ENCODE peak calls at places on chromosome 2, in nine cellular contexts. K, D, W, T, U, P, X, F and E are unnamed samples.

GRCh38 chr2:110157153-110157793 is 41.7 kb upstream of the MALL start:
- DNase-seq in K (peak; percentile 81), D (peak; percentile 66), W (peak; percentile 55), T (no peak), U (peak; percentile 42), P (peak; percentile 65), X (peak; percentile 63), F (peak; percentile 77), E (peak; percentile 21)

GRCh38 chr2:241363316-241363879 is 7.3 kb downstream of the FARP2 start:
- DNase-seq in K (no peak), D (no peak), W (no peak), T (no peak), U (no peak), P (no peak), X (no peak), F (no peak), E (no peak)

GRCh38 chr2:60806988-60807681 is 51.1 kb downstream of the PAPOLG start:
- DNase-seq in K (peak; percentile 72), D (peak; percentile 81), W (no peak), T (no peak), U (no peak), P (peak; percentile 94), X (peak; percentile 48), F (peak; percentile 55), E (peak; percentile 6)

GRCh38 chr2:11142987-11143386 is 12.3 kb upstream of the SLC66A3 start:
- DNase-seq in K (no peak), D (no peak), W (no peak), T (no peak), U (no peak), P (no peak), X (no peak), F (no peak), E (no peak)

GRCh38 chr2:149004836-149005235 is 33.7 kb upstream of the LYPD6B start:
- DNase-seq in K (peak; percentile 58), D (no peak), W (no peak), T (no peak), U (no peak), P (no peak), X (no peak), F (peak; percentile 70), E (no peak)

GRCh38 chr2:173032032-173032431 is 43.6 kb upstream of the MAP3K20 start:
- DNase-seq in K (no peak), D (no peak), W (no peak), T (no peak), U (no peak), P (no peak), X (no peak), F (no peak), E (no peak)

GRCh38 chr2:10951558-10952414 is 40.1 kb downstream of the KCNF1 start:
- DNase-seq in K (peak; percentile 2), D (no peak), W (no peak), T (no peak), U (no peak), P (no peak), X (no peak), F (no peak), E (no peak)

GRCh38 chr2:21411796-21412195 is 288.0 kb downstream of the TDRD15 start:
- DNase-seq in K (no peak), D (no peak), W (no peak), T (no peak), U (no peak), P (no peak), X (no peak), F (no peak), E (no peak)

GRCh38 chr2:208799397-208799796 is 392.8 kb downstream of the PTH2R start:
- DNase-seq in K (no peak), D (no peak), W (no peak), T (no peak), U (no peak), P (no peak), X (no peak), F (no peak), E (no peak)

GRCh38 chr2:16196687-16197503 is 256.5 kb downstream of the MYCN start:
- DNase-seq in K (no peak), D (no peak), W (no peak), T (no peak), U (no peak), P (no peak), X (no peak), F (no peak), E (no peak)

GRCh38 chr2:232328038-232328435 is 50.5 kb upstream of the ALPP start:
- DNase-seq in K (no peak), D (no peak), W (no peak), T (no peak), U (no peak), P (peak; percentile 30), X (no peak), F (no peak), E (no peak)

GRCh38 chr2:48448274-48449061 is 81.5 kb upstream of the STON1 start:
- DNase-seq in K (peak; percentile 78), D (peak; percentile 57), W (no peak), T (no peak), U (no peak), P (peak; percentile 38), X (peak; percentile 69), F (peak; percentile 82), E (no peak)
- H3K4me3 ChIP-seq in K (no peak overlapping the region), D (no peak overlapping the region), W (no peak overlapping the region), T (no peak overlapping the region), U (no peak overlapping the region), P (no peak overlapping the region), X (no peak overlapping the region), F (peak overlapping the region; percentile 60), E (no peak overlapping the region)

GRCh38 chr2:44934024-44934423 is 7.5 kb upstream of the SIX3 start:
- DNase-seq in K (no peak), D (no peak), W (peak; percentile 90), T (no peak), U (no peak), P (peak; percentile 59), X (no peak), F (no peak), E (no peak)

GRCh38 chr2:44936275-44936674 is 5.2 kb upstream of the SIX3 start:
- DNase-seq in K (no peak), D (no peak), W (no peak), T (no peak), U (no peak), P (no peak), X (no peak), F (no peak), E (no peak)

GRCh38 chr2:44934521-44934961 is 7.0 kb upstream of the SIX3 start:
- DNase-seq in K (no peak), D (no peak), W (peak; percentile 65), T (no peak), U (no peak), P (peak; percentile 62), X (no peak), F (no peak), E (no peak)

GRCh38 chr2:44935854-44936185 is 5.7 kb upstream of the SIX3 start:
- DNase-seq in K (no peak), D (no peak), W (no peak), T (no peak), U (no peak), P (peak; percentile 53), X (no peak), F (no peak), E (no peak)

DNA sequence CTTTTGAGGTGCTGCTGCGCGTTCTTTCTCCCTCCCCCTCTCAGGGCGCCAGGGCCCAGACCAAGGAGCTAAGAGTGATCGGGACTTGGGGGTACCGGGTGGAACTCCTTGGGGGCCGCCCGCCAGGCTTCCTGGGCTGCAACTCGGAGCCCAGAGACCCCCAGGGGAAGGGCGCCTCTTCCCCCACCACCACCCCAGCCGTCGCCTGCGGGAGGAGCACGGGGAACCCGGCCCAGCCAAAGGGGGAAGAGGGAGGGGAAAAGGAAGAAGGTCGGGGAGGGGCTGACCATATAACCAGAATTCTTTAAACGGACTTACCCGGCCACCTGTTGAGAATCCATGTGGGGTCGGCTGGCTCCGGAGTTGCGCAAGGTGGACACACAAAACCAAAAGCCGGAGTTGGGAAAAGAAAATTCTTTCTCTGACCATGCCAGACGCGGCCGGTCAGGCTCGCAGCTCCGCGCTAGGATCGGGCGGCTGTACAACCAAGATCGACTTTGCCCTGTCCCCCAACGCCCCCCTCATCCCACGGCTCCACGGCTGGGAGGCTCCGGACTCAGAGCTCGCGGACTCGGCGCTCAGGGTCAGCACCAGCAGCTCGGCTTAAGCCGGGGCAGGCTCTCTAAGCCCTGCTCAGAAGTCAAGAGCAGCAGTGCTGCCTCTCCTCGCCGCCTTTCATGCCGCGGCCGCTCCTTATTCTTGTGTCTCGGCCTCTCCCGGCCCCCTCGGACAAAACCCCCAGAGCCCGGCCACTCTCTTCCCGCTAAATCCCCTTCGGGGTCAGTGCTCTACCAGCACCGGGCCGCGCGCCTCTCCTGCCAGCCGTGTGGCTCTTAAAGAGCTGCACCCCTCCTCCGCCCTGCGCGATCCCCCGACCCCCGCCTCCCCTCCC is 6.3 kb upstream of the SIX3 start:
- DNase-seq in K (no peak), D (no peak), W (peak; percentile 77), T (no peak), U (no peak), P (peak; percentile 77), X (no peak), F (peak; percentile 54), E (no peak)
- H3K4me3 ChIP-seq in K (no peak overlapping the region), D (no peak overlapping the region), W (peak overlapping the region; percentile 66), T (peak overlapping the region; percentile 45), U (no peak overlapping the region), P (peak overlapping the region; percentile 63), X (no peak overlapping the region), F (peak overlapping the region; percentile 56), E (peak overlapping the region; percentile 100)

DNA sequence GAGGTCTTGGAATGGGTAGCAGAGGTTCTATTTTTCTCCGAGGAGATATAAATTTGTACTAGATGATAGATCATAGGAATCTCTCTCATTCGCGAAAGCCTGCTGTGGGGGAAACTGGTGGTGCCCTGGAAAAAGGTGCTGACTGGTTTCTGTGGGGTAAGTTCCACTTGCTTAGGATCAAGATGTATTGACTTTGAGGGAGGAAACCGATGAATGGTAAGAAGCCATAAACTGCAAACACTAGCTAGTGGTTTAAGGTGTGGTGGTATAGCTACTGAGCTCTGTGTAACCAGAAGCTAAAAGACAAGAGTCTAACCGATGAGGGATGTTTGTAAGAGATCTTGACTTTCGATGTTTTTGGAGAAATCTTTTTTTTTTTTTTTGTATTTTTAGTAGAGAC is 808 bp downstream of the AGPS start:
- DNase-seq in K (peak; percentile 29), D (peak; percentile 14), W (no peak), T (no peak), U (no peak), P (peak; percentile 27), X (no peak), F (peak; percentile 21), E (no peak)
- H3K4me3 ChIP-seq in K (peak overlapping the region; percentile 60), D (peak overlapping the region; percentile 74), W (peak overlapping the region; percentile 90), T (peak overlapping the region; percentile 92), U (peak overlapping the region; percentile 79), P (peak overlapping the region; percentile 89), X (peak overlapping the region; percentile 75), F (peak overlapping the region; percentile 91), E (peak overlapping the region; percentile 68)

DNA sequence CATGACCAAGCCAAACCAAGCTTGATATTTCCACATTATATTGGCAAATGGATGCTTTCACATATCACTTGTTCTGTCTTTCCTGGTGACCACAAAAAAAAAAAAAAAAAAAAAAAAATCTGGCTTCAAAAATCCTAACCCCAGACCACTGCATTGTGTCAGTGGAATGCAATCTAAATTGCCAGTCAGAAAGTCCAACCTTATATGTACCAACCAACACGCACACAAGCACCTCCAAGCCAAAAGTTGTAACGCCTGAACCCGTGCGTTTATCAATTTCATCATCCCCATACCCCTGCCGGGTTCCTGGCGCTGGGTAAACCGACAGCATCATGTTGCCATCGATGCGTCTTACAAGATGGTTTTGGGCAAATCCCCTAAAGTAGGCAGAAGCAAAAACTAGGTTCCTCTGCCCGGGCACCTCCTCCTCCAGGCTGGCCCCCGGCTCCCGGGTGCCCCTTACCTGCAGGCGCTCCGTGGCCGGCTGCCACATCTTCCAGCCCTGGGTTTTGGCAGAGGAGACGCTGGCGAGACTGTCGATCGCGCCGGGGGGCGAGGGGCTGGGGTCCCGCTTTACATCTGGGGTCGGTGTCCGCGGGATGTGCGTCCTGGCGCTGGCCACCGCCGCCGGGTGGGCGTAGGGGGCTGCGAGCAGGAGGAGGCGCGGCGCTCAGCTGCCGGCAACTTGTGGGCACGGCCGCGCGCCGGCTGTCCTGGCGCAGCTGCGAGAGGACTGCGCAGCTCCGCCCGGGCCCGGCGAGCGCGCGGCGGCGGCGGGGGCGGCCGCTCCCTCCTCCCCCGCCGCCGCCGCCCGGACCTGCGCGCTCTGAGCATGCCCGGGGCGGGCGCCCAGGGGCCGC is at the start of gene PID1:
- DNase-seq in K (peak; percentile 42), D (no peak), W (peak; percentile 78), T (peak; percentile 47), U (peak; percentile 21), P (peak; percentile 67), X (peak; percentile 67), F (peak; percentile 84), E (no peak)
- H3K4me3 ChIP-seq in K (peak within 1 kb of the TSS; percentile 68), D (peak within 1 kb of the TSS; percentile 64), W (peak within 1 kb of the TSS; percentile 84), T (peak within 1 kb of the TSS; percentile 79), U (peak within 1 kb of the TSS; percentile 54), P (peak within 1 kb of the TSS; percentile 68), X (peak within 1 kb of the TSS; percentile 92), F (peak within 1 kb of the TSS; percentile 84), E (peak within 1 kb of the TSS; percentile 62)